ENCODE peak calls at places on chromosomes 11 and 22, in seven cellular contexts. Y is NCI-H1105; R is NCI-H460; X is ovary; N is effector memory CD4-positive, alpha-beta T cell; Q is GM04504; D is pulmonary artery endothelial cell. P is an unnamed sample.

GRCh38 chr11:70531281-70532065 is 133.1 kb downstream of the CTTN start:
- DNase-seq in Y (no peak), R (no peak), X (no peak), N (no peak), Q (no peak), D (no peak), P (no peak)

GRCh38 chr11:47052576-47052975 is 116.0 kb downstream of the CSTPP1 start:
- DNase-seq in Y (no peak), R (no peak), X (no peak), N (no peak), Q (no peak), D (no peak), P (no peak)

GRCh38 chr11:93532285-93532789 is 10.9 kb downstream of the SMCO4 start:
- DNase-seq in Y (no peak), R (no peak), X (no peak), N (no peak), Q (no peak), D (no peak), P (no peak)

GRCh38 chr22:40651057-40651456 is 14.5 kb upstream of the MRTFA start:
- DNase-seq in Y (no peak), R (no peak), X (no peak), N (no peak), Q (no peak), D (no peak), P (no peak)

GRCh38 chr11:62933285-62933684 is 12.1 kb upstream of the CHRM1 start:
- DNase-seq in Y (no peak), R (no peak), X (no peak), N (no peak), Q (no peak), D (no peak), P (no peak)

GRCh38 chr11:19398772-19399542 is 158.2 kb upstream of the E2F8 start:
- DNase-seq in Y (no peak), R (no peak), X (peak; percentile 40), N (no peak), Q (peak; percentile 76), D (no peak), P (peak; percentile 64)

GRCh38 chr11:16926868-16927267 is 87.3 kb downstream of the PLEKHA7 start:
- DNase-seq in Y (no peak), R (no peak), X (no peak), N (no peak), Q (no peak), D (no peak), P (no peak)

GRCh38 chr11:118900535-118901384 is 17.1 kb downstream of the CXCR5 start:
- DNase-seq in Y (no peak), R (no peak), X (no peak), N (no peak), Q (no peak), D (no peak), P (no peak)

GRCh38 chr22:28181332-28181731 is 262.3 kb upstream of the PITPNB start:
- DNase-seq in Y (no peak), R (no peak), X (no peak), N (no peak), Q (peak; percentile 47), D (no peak), P (no peak)

GRCh38 chr22:35349704-35350538 is 31.0 kb upstream of the HMOX1 start:
- DNase-seq in Y (peak; percentile 70), R (no peak), X (peak; percentile 75), N (no peak), Q (no peak), D (no peak), P (peak; percentile 51)

GRCh38 chr11:119481667-119482400 is 58.9 kb upstream of the THY1 start:
- DNase-seq in Y (no peak), R (no peak), X (no peak), N (no peak), Q (no peak), D (no peak), P (no peak)

GRCh38 chr22:43409800-43410199 is 2.0 kb upstream of the MPPED1 start:
- DNase-seq in Y (no peak), R (no peak), X (no peak), N (no peak), Q (no peak), D (no peak), P (no peak)

GRCh38 chr22:16914006-16914405 is 88.8 kb upstream of the XKR3 start:
- DNase-seq in Y (no peak), R (no peak), X (no peak), N (no peak), Q (no peak), D (no peak), P (no peak)

GRCh38 chr22:49205401-49205800 is 622.3 kb downstream of the BRD1 start:
- DNase-seq in Y (no peak), R (no peak), X (no peak), N (no peak), Q (no peak), D (no peak), P (no peak)

GRCh38 chr11:95364324-95365295 is 133.6 kb upstream of the SESN3 start:
- DNase-seq in Y (no peak), R (peak; percentile 12), X (no peak), N (no peak), Q (no peak), D (no peak), P (no peak)

GRCh38 chr11:7673724-7674434 is 579 bp upstream of the CYB5R2 start:
- DNase-seq in Y (peak; percentile 28), R (no peak), X (peak; percentile 49), N (no peak), Q (no peak), D (no peak), P (no peak)

GRCh38 chr11:130166457-130166784 is 6.8 kb downstream of the ST14 start:
- DNase-seq in Y (no peak), R (peak; percentile 26), X (no peak), N (no peak), Q (peak; percentile 79), D (peak; percentile 35), P (peak; percentile 67)

GRCh38 chr11:16783321-16783801 is 44.9 kb downstream of the C11orf58 start:
- DNase-seq in Y (no peak), R (no peak), X (no peak), N (no peak), Q (no peak), D (no peak), P (no peak)